ENCODE peak calls at places on chromosomes 4 and X, in six cellular contexts. E is H7, C is choroid plexus epithelial cell, F is foreskin fibroblast, V is mesenchymal stem cell, R is right atrium auricular region. O is an unnamed sample.

GRCh38 chr4:142021181-142021580 is 384.8 kb downstream of the IL15 start:
- DNase-seq in E (no peak), C (no peak), F (no peak), V (no peak), R (no peak), O (no peak)

GRCh38 chr4:85114526-85114925 is 148.0 kb upstream of the WDFY3 start:
- DNase-seq in E (no peak), C (no peak), F (no peak), V (no peak), R (no peak), O (no peak)

GRCh38 chr4:102663073-102663472 is 97.7 kb downstream of the MANBA start:
- DNase-seq in E (no peak), C (peak; percentile 73), F (peak; percentile 58), V (peak; percentile 83), R (no peak), O (peak; percentile 65)

GRCh38 chrX:80810365-80810978 is 795 bp upstream of the BRWD3 start:
- DNase-seq in E (no peak), C (peak; percentile 4), F (peak; percentile 3), V (no peak), R (no peak), O (peak; percentile 5)

GRCh38 chr4:109005523-109005922 is 242.7 kb upstream of the ETNPPL start:
- DNase-seq in E (no peak), C (peak; percentile 62), F (peak; percentile 21), V (peak; percentile 78), R (no peak), O (peak; percentile 51)

GRCh38 chr4:16117164-16117563 is 33.3 kb upstream of the PROM1 start:
- DNase-seq in E (no peak), C (no peak), F (no peak), V (no peak), R (peak; percentile 53), O (no peak)

GRCh38 chrX:54838583-54838982 is 31.0 kb downstream of the MAGED2 start:
- DNase-seq in E (no peak), C (no peak), F (no peak), V (no peak), R (no peak), O (no peak)

GRCh38 chrX:110418220-110418856 is 59.7 kb downstream of the RTL9 start:
- DNase-seq in E (peak; percentile 72), C (peak; percentile 76), F (peak; percentile 69), V (peak; percentile 85), R (no peak), O (peak; percentile 68)

GRCh38 chr4:176680668-176681067 is 112.1 kb downstream of the VEGFC start:
- DNase-seq in E (no peak), C (peak; percentile 5), F (no peak), V (no peak), R (no peak), O (no peak)

GRCh38 chrX:150371877-150372276 is 8.8 kb downstream of the MAMLD1 start:
- DNase-seq in E (no peak), C (no peak), F (no peak), V (no peak), R (no peak), O (no peak)

GRCh38 chr4:125187221-125187620 is 127.5 kb upstream of the FAT4 start:
- DNase-seq in E (no peak), C (peak; percentile 63), F (peak; percentile 81), V (peak; percentile 44), R (no peak), O (no peak)

GRCh38 chr4:36039031-36039430 is 205.3 kb downstream of the ARAP2 start:
- DNase-seq in E (peak; percentile 7), C (no peak), F (no peak), V (no peak), R (no peak), O (no peak)

GRCh38 chr4:154004028-154004427 is 215.1 kb upstream of the SFRP2 start:
- DNase-seq in E (no peak), C (peak; percentile 30), F (no peak), V (peak; percentile 32), R (no peak), O (no peak)

GRCh38 chrX:6644411-6644810 is 109.5 kb upstream of the VCX3A start:
- DNase-seq in E (no peak), C (no peak), F (no peak), V (no peak), R (no peak), O (no peak)

GRCh38 chr4:86640469-86640868 is 46.4 kb downstream of the PTPN13 start:
- DNase-seq in E (no peak), C (no peak), F (peak; percentile 5), V (no peak), R (no peak), O (peak; percentile 14)

GRCh38 chr4:76590847-76591281 is 155.8 kb downstream of the SHROOM3 start:
- DNase-seq in E (no peak), C (peak; percentile 55), F (peak; percentile 68), V (no peak), R (no peak), O (peak; percentile 27)

GRCh38 chr4:113303315-113303714 is 253.9 kb downstream of the ANK2 start:
- DNase-seq in E (no peak), C (no peak), F (no peak), V (no peak), R (no peak), O (no peak)

GRCh38 chr4:127601029-127601428 is 31.7 kb upstream of the INTU start:
- DNase-seq in E (no peak), C (peak; percentile 69), F (peak; percentile 1), V (peak; percentile 30), R (no peak), O (peak; percentile 58)

GRCh38 chrX:51893931-51894696 is 691 bp downstream of the MAGED1 start:
- DNase-seq in E (peak; percentile 49), C (peak; percentile 40), F (no peak), V (peak; percentile 28), R (no peak), O (peak; percentile 42)

GRCh38 chrX:15751160-15751819 is 13.2 kb downstream of the CA5B start:
- DNase-seq in E (no peak), C (peak; percentile 38), F (peak; percentile 17), V (peak; percentile 88), R (no peak), O (no peak)

GRCh38 chr4:7068279-7068842 is 497 bp upstream of the GRPEL1 start:
- DNase-seq in E (no peak), C (no peak), F (no peak), V (no peak), R (no peak), O (no peak)

GRCh38 chr4:73707269-73707875 is 33.0 kb upstream of the CXCL8 start:
- DNase-seq in E (no peak), C (no peak), F (no peak), V (no peak), R (no peak), O (no peak)

GRCh38 chrX:46831620-46832327 is 5.1 kb upstream of the RP2 start:
- DNase-seq in E (no peak), C (peak; percentile 46), F (peak; percentile 42), V (no peak), R (no peak), O (peak; percentile 35)

DNA sequence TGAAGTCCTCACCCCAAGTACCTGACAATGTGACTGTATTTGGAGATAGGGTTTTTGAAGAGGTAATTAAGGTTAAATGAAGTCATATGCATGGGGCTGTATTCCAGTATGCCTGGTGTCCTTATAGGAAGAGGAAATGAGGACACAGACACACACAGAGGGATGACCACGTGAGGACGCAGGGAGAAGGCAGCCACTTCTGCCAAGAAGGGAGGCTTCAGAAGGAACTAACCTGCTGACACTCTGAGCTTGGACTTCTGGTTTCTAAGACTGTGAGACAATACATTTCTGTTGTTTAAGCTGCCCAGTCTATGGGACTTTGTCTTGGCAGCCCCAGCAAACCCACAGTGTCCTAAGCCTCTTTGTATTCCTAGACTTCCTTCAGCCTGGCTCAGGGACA is 3.0 kb upstream of the SLC2A9 start:
- DNase-seq in E (no peak), C (no peak), F (no peak), V (no peak), R (no peak), O (no peak)
- H3K4me3 ChIP-seq in E (no peak overlapping the region), C (no peak overlapping the region), F (no peak overlapping the region), V (no peak overlapping the region), R (no peak overlapping the region), O (no peak overlapping the region)

GRCh38 chrX:23668335-23668734 is 1.0 kb downstream of the PRDX4 start:
- DNase-seq in E (no peak), C (peak; percentile 4), F (no peak), V (peak; percentile 9), R (no peak), O (no peak)
- H3K4me3 ChIP-seq in E (peak overlapping the region; percentile 87), C (peak overlapping the region; percentile 73), F (peak overlapping the region; percentile 77), V (no peak overlapping the region), R (peak overlapping the region; percentile 47), O (peak overlapping the region; percentile 51)

GRCh38 chr4:147078875-147079658 is 133.4 kb upstream of the TTC29 start:
- DNase-seq in E (no peak), C (no peak), F (no peak), V (no peak), R (no peak), O (peak; percentile 7)
- H3K4me3 ChIP-seq in E (no peak overlapping the region), C (no peak overlapping the region), F (no peak overlapping the region), V (no peak overlapping the region), R (no peak overlapping the region), O (no peak overlapping the region)

DNA sequence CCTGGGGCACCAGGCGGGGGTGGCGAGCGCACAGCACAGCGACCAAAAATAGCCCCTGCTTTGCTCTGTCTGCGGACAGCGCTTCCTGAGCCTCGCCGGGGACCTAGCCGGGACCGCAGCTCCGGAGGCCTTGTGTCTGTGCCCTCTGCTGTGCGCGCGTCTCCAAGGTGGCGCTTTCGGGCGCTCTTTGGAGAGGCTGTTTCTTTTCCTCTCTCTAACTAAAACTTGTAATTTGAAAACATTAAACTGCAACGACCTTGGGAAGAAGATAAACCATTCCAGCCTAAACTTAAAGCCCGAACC is 3.4 kb downstream of the ARX start:
- DNase-seq in E (peak; percentile 85), C (no peak), F (no peak), V (no peak), R (no peak), O (no peak)
- H3K4me3 ChIP-seq in E (no peak overlapping the region), C (no peak overlapping the region), F (no peak overlapping the region), V (no peak overlapping the region), R (no peak overlapping the region), O (no peak overlapping the region)

O was measured in cardiac muscle cell.